ENCODE peak calls at places on chromosomes 6 and 20, in five cellular contexts. T, G, R, O and W are unnamed samples.

GRCh38 chr6:13765570-13765969 is 48.8 kb downstream of the MCUR1 start:
- DNase-seq in O (no peak), T (no peak), G (no peak), R (no peak), W (no peak)

GRCh38 chr6:137498488-137499219 is 4.5 kb upstream of the OLIG3 start:
- DNase-seq in G (no peak), O (no peak), T (no peak), R (no peak), W (no peak)

GRCh38 chr20:31860431-31861345 is 9.6 kb downstream of the DUSP15 start:
- DNase-seq in T (no peak), R (no peak), G (peak; percentile 26), O (peak; percentile 82), W (no peak)

GRCh38 chr6:9527679-9528286 is 887.1 kb downstream of the TFAP2A start:
- DNase-seq in G (peak; percentile 58), T (no peak), R (no peak), O (no peak), W (no peak)

GRCh38 chr6:150741633-150742200 is 123.8 kb upstream of the MTHFD1L start:
- DNase-seq in O (no peak), R (peak; percentile 28), G (no peak), T (no peak), W (no peak)

GRCh38 chr6:94362061-94362864 is 942.9 kb upstream of the EPHA7 start:
- DNase-seq in G (no peak), R (no peak), O (no peak), T (no peak), W (no peak)

GRCh38 chr6:157534991-157535353 is 154.0 kb downstream of the ZDHHC14 start:
- DNase-seq in O (no peak), T (no peak), R (no peak), G (no peak), W (no peak)

GRCh38 chr20:17320456-17320855 is 93.6 kb downstream of the PCSK2 start:
- DNase-seq in O (no peak), T (no peak), R (no peak), G (no peak), W (no peak)

GRCh38 chr6:82240191-82240590 is 7.4 kb downstream of the IBTK start:
- DNase-seq in R (no peak), O (no peak), G (no peak), T (no peak), W (no peak)

GRCh38 chr20:19662638-19662995 is 95.4 kb upstream of the RIN2 start:
- DNase-seq in T (no peak), G (no peak), O (no peak), R (no peak), W (no peak)

GRCh38 chr6:105797313-105797970 is 288.7 kb upstream of the PRDM1 start:
- DNase-seq in G (no peak), O (no peak), T (no peak), R (no peak), W (no peak)

GRCh38 chr20:48823476-48823875 is 4.3 kb downstream of the PREX1 start:
- DNase-seq in G (no peak), O (no peak), R (no peak), T (no peak), W (peak; percentile 61)

GRCh38 chr20:50371878-50372769 is 138.1 kb upstream of the PTPN1 start:
- DNase-seq in R (no peak), G (no peak), T (no peak), O (no peak), W (no peak)

GRCh38 chr6:29676981-29677601 is 3.9 kb downstream of the ZFP57 start:
- DNase-seq in G (peak; percentile 49), T (no peak), R (no peak), O (no peak), W (no peak)

GRCh38 chr20:53763707-53764415 is 170.2 kb upstream of the ZNF217 start:
- DNase-seq in G (peak; percentile 87), R (no peak), O (no peak), T (no peak), W (peak; percentile 20)

GRCh38 chr20:43909211-43909610 is 5.4 kb upstream of the TOX2 start:
- DNase-seq in O (peak; percentile 25), R (no peak), T (no peak), G (no peak), W (no peak)

GRCh38 chr20:11553603-11554002 is 364.1 kb upstream of the BTBD3 start:
- DNase-seq in O (no peak), G (peak; percentile 26), T (no peak), R (no peak), W (no peak)

GRCh38 chr6:155026366-155027045 is 31.4 kb downstream of the TIAM2 start:
- DNase-seq in T (peak; percentile 13), R (no peak), G (peak; percentile 82), O (no peak), W (no peak)

GRCh38 chr6:46850781-46851180 is 57.6 kb downstream of the MEP1A start:
- DNase-seq in G (no peak), R (no peak), T (no peak), O (no peak), W (no peak)

GRCh38 chr6:41416165-41416837 is 80.9 kb downstream of the NCR2 start:
- DNase-seq in O (no peak), G (no peak), R (no peak), T (no peak), W (no peak)

GRCh38 chr20:60057866-60058807 is 99.9 kb downstream of the CDH26 start:
- DNase-seq in O (peak; percentile 56), R (no peak), T (no peak), G (peak; percentile 50), W (no peak)

GRCh38 chr6:149846321-149846720 is 17.8 kb downstream of the LRP11 start:
- DNase-seq in G (peak; percentile 93), T (peak; percentile 80), R (no peak), O (no peak), W (no peak)

GRCh38 chr6:152416652-152417051 is 220.5 kb downstream of the SYNE1 start:
- DNase-seq in G (no peak), O (no peak), T (no peak), R (no peak), W (no peak)

GRCh38 chr6:135905604-135906300 is 54.3 kb downstream of the PDE7B start:
- DNase-seq in T (no peak), R (no peak), O (no peak), G (no peak), W (no peak)

GRCh38 chr6:127069659-127070279 is 48.7 kb upstream of the RSPO3 start:
- DNase-seq in G (peak; percentile 50), R (peak; percentile 3), T (no peak), O (no peak), W (peak; percentile 19)

GRCh38 chr20:22368235-22368634 is 216.1 kb downstream of the FOXA2 start:
- DNase-seq in R (no peak), T (no peak), G (no peak), O (no peak), W (no peak)

GRCh38 chr20:2429061-2429460 is 41.5 kb downstream of the SNRPB start:
- DNase-seq in O (no peak), T (no peak), G (no peak), R (no peak), W (no peak)

GRCh38 chr20:14829897-14830296 is 492.5 kb upstream of the FLRT3 start:
- DNase-seq in T (no peak), O (no peak), G (no peak), R (no peak), W (no peak)

GRCh38 chr6:88870728-88871330 is 92.6 kb downstream of the RNGTT start:
- DNase-seq in R (peak; percentile 57), G (peak; percentile 71), T (peak; percentile 29), O (no peak), W (peak; percentile 20)

GRCh38 chr6:125363360-125364121 is 61.8 kb upstream of the HDDC2 start:
- DNase-seq in T (no peak), O (peak; percentile 85), G (peak; percentile 38), R (no peak), W (peak; percentile 52)

GRCh38 chr6:106757722-106758467 is 128.5 kb downstream of the QRSL1 start:
- DNase-seq in G (no peak), O (no peak), T (no peak), R (no peak), W (no peak)

GRCh38 chr20:23532533-23532932 is 35.8 kb downstream of the CST9L start:
- DNase-seq in T (no peak), R (no peak), G (no peak), O (no peak), W (no peak)

GRCh38 chr20:19654906-19655305 is 103.2 kb upstream of the RIN2 start:
- DNase-seq in R (no peak), O (no peak), G (no peak), T (no peak), W (no peak)

GRCh38 chr20:57131077-57131476 is 135.4 kb downstream of the BMP7 start:
- DNase-seq in T (no peak), O (no peak), G (no peak), R (no peak), W (no peak)

GRCh38 chr20:58081842-58082241 is 146.6 kb downstream of the ANKRD60 start:
- DNase-seq in T (no peak), O (no peak), R (no peak), G (peak; percentile 27), W (no peak)

GRCh38 chr6:90249458-90249857 is 47.2 kb downstream of the BACH2 start:
- DNase-seq in T (no peak), O (no peak), R (no peak), G (no peak), W (no peak)

GRCh38 chr6:82337688-82338257 is 25.8 kb upstream of the TPBG start:
- DNase-seq in G (no peak), R (no peak), O (no peak), T (no peak), W (no peak)